ENCODE peak calls at places on chromosome 22, in five cellular contexts. Y is spleen, T is psoas muscle, H is cardiac muscle cell, M is fibroblast of lung. Z is an unnamed sample.
A peak's percentile ranks its signal among the peaks of the same experiment; 100 is the strongest.

GRCh38 chr22:19321757-19322156 is 30.2 kb upstream of the CLTCL1 start:
- DNase-seq in Y (no peak), T (no peak), H (no peak), M (no peak), Z (no peak)

GRCh38 chr22:24067587-24068376 is 56.7 kb downstream of the CABIN1 start:
- DNase-seq in Y (no peak), T (no peak), H (no peak), M (no peak), Z (no peak)

GRCh38 chr22:17780116-17780740 is 6.0 kb upstream of the BID start:
- DNase-seq in Y (no peak), T (peak; percentile 42), H (no peak), M (no peak), Z (no peak)

GRCh38 chr22:47195676-47196492 is 433.4 kb downstream of the TBC1D22A start:
- DNase-seq in Y (peak; percentile 77), T (peak; percentile 42), H (no peak), M (peak; percentile 47), Z (no peak)

GRCh38 chr22:21025266-21025665 is 7.1 kb downstream of the SLC7A4 start:
- DNase-seq in Y (no peak), T (no peak), H (no peak), M (no peak), Z (no peak)

GRCh38 chr22:24803064-24803542 is 2.9 kb upstream of the SGSM1 start:
- DNase-seq in Y (no peak), T (peak; percentile 64), H (peak; percentile 66), M (peak; percentile 29), Z (peak; percentile 73)

GRCh38 chr22:50731811-50732624 is 6.0 kb upstream of the ACR start:
- DNase-seq in Y (peak; percentile 79), T (peak; percentile 53), H (peak; percentile 56), M (peak; percentile 40), Z (peak; percentile 65)

GRCh38 chr22:32904044-32904443 is 102.5 kb downstream of the TIMP3 start:
- DNase-seq in Y (no peak), T (no peak), H (peak; percentile 75), M (peak; percentile 36), Z (peak; percentile 76)

GRCh38 chr22:28978863-28979799 is 82.5 kb downstream of the C22orf31 start:
- DNase-seq in Y (no peak), T (no peak), H (no peak), M (no peak), Z (no peak)

GRCh38 chr22:23098718-23099524 is 28.6 kb downstream of the GNAZ start:
- DNase-seq in Y (no peak), T (peak; percentile 70), H (no peak), M (no peak), Z (no peak)

GRCh38 chr22:28911777-28912669 is 28.7 kb downstream of the ZNRF3 start:
- DNase-seq in Y (no peak), T (no peak), H (no peak), M (peak; percentile 48), Z (no peak)

GRCh38 chr22:23677701-23677995 is 13.2 kb upstream of the RGL4 start:
- DNase-seq in Y (no peak), T (no peak), H (no peak), M (no peak), Z (no peak)

GRCh38 chr22:40855960-40856512 is 403 bp downstream of the ST13 start:
- DNase-seq in Y (peak; percentile 90), T (peak; percentile 77), H (peak; percentile 43), M (peak; percentile 29), Z (peak; percentile 44)

GRCh38 chr22:45445031-45445710 is 31.7 kb downstream of the RIBC2 start:
- DNase-seq in Y (no peak), T (peak; percentile 28), H (peak; percentile 28), M (no peak), Z (no peak)

GRCh38 chr22:40791241-40791640 is 27.9 kb downstream of the SLC25A17 start:
- DNase-seq in Y (no peak), T (no peak), H (no peak), M (no peak), Z (no peak)

GRCh38 chr22:19597399-19597735 is 73.2 kb upstream of the CLDN5 start:
- DNase-seq in Y (peak; percentile 45), T (no peak), H (no peak), M (no peak), Z (no peak)

GRCh38 chr22:41481131-41481830 is 12.4 kb downstream of the ACO2 start:
- DNase-seq in Y (no peak), T (peak; percentile 79), H (no peak), M (peak; percentile 18), Z (no peak)

GRCh38 chr22:17638432-17639237 is at the start of gene BCL2L13:
- DNase-seq in Y (peak; percentile 98), T (peak; percentile 97), H (peak; percentile 96), M (peak; percentile 91), Z (peak; percentile 95)

GRCh38 chr22:20905415-20906386 is 11.5 kb upstream of the CRKL start:
- DNase-seq in Y (no peak), T (no peak), H (no peak), M (no peak), Z (no peak)

GRCh38 chr22:38943181-38943580 is 14.2 kb upstream of the APOBEC3A start:
- DNase-seq in Y (no peak), T (no peak), H (no peak), M (no peak), Z (no peak)

GRCh38 chr22:19063581-19064353 is 58.4 kb downstream of the DGCR2 start:
- DNase-seq in Y (peak; percentile 57), T (no peak), H (no peak), M (no peak), Z (no peak)

GRCh38 chr22:46070215-46070721 is 80.1 kb upstream of the PPARA start:
- DNase-seq in Y (peak; percentile 92), T (peak; percentile 94), H (peak; percentile 16), M (peak; percentile 72), Z (peak; percentile 57)

GRCh38 chr22:46654426-46654825 is 34.2 kb downstream of the GRAMD4 start:
- DNase-seq in Y (no peak), T (no peak), H (no peak), M (no peak), Z (no peak)

GRCh38 chr22:39148727-39149535 is 3.5 kb downstream of the CBX7 start:
- DNase-seq in Y (peak; percentile 88), T (peak; percentile 79), H (no peak), M (no peak), Z (peak; percentile 55)

GRCh38 chr22:21960200-21961126 is 7.8 kb upstream of the PPM1F start:
- DNase-seq in Y (no peak), T (no peak), H (no peak), M (no peak), Z (no peak)

GRCh38 chr22:41062146-41062545 is 30.2 kb upstream of the EP300 start:
- DNase-seq in Y (peak; percentile 18), T (no peak), H (no peak), M (no peak), Z (no peak)

GRCh38 chr22:21569459-21570161 is 2.1 kb downstream of the UBE2L3 start:
- DNase-seq in Y (no peak), T (no peak), H (no peak), M (no peak), Z (no peak)

GRCh38 chr22:41498322-41498721 is 29.4 kb downstream of the ACO2 start:
- DNase-seq in Y (no peak), T (peak; percentile 42), H (no peak), M (no peak), Z (no peak)

GRCh38 chr22:20456722-20457076 is 19.1 kb upstream of the SCARF2 start:
- DNase-seq in Y (peak; percentile 50), T (no peak), H (no peak), M (no peak), Z (no peak)

GRCh38 chr22:31327786-31328544 is 18.2 kb downstream of the PATZ1 start:
- DNase-seq in Y (no peak), T (no peak), H (no peak), M (no peak), Z (no peak)

GRCh38 chr22:17120281-17120680 is 879 bp downstream of the TMEM121B start:
- DNase-seq in Y (peak; percentile 89), T (peak; percentile 82), H (peak; percentile 93), M (peak; percentile 24), Z (no peak)

GRCh38 chr22:21803859-21804258 is 63.6 kb downstream of the MAPK1 start:
- DNase-seq in Y (no peak), T (no peak), H (no peak), M (no peak), Z (no peak)

GRCh38 chr22:21444701-21445436 is 22.3 kb upstream of the TMEM191C start:
- DNase-seq in Y (peak; percentile 69), T (peak; percentile 47), H (no peak), M (no peak), Z (peak; percentile 6)

DNA sequence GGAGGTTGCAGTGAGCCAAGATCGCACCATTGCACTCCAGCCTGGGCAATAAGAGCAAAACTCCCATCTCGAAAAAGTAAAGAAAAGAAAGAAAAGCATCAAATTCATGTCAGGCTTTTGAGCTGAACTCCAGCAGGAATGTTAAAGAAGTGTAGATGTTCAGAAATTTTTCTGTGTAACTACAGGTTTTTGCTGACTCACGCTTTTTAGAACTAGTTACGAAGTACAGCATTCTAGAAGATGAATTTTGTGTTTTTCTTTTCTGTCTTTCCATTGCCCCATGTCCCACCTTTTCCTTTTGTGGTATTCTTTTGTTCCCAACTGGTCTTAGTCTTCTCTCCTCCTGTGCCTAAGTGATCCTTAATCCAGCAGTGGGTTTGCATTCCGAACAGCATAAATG is 56.0 kb upstream of the HORMAD2 start:
- DNase-seq in Y (no peak), T (no peak), H (no peak), M (no peak), Z (no peak)
- H3K36me3 ChIP-seq in Y (peaks cover 75% of the 10 kb centered on the region), T (peaks cover 6% of the 10 kb centered on the region), H (peaks cover 12% of the 10 kb centered on the region), M (peaks cover 24% of the 10 kb centered on the region), Z (peaks cover 35% of the 10 kb centered on the region)

GRCh38 chr22:44026630-44027511 is 2.8 kb downstream of the PARVB start:
- DNase-seq in Y (peak; percentile 95), T (peak; percentile 85), H (no peak), M (peak; percentile 57), Z (no peak)
- H3K4me1 ChIP-seq in Y (peaks cover 96% of the 10 kb centered on the region), T (peaks cover 85% of the 10 kb centered on the region), H (peaks cover 19% of the 10 kb centered on the region), M (peaks cover 2% of the 10 kb centered on the region), Z (no peaks in the 10 kb centered on the region)

DNA sequence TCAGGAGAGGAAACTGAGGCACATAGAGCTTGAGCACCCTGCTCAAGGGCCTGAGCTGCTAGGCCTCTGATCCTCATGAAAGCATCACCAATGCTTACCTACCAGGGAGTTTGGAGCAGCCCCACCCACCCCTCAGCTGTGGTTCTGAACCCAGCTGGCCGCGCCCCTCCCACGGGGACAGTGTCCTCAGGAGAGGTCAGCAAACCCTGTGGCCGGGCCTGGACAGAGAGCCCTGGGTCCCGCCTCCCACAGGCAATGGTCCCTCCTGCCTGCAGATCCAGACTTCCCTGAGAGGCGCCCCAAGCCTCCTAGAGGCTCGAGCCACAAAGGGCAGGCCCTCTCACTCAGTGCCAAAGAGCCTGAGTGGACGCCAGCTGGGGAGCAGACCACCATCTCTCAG is 184.9 kb downstream of the BRD1 start:
- DNase-seq in Y (no peak), T (no peak), H (no peak), M (no peak), Z (no peak)
- H3K9me3 ChIP-seq in Y (no peaks in the 10 kb centered on the region), T (no peaks in the 10 kb centered on the region), H (no peaks in the 10 kb centered on the region), M (no peaks in the 10 kb centered on the region), Z (no peaks in the 10 kb centered on the region)

GRCh38 chr22:37925767-37926166 is 19.7 kb downstream of the MICALL1 start:
- DNase-seq in Y (no peak), T (no peak), H (no peak), M (no peak), Z (no peak)

GRCh38 chr22:37926358-37926757 is 20.3 kb downstream of the MICALL1 start:
- DNase-seq in Y (no peak), T (no peak), H (no peak), M (no peak), Z (no peak)

GRCh38 chr22:37923927-37924326 is 17.8 kb downstream of the MICALL1 start:
- DNase-seq in Y (no peak), T (no peak), H (no peak), M (no peak), Z (no peak)

GRCh38 chr22:37924386-37925065 is 18.4 kb downstream of the MICALL1 start:
- DNase-seq in Y (no peak), T (no peak), H (no peak), M (no peak), Z (no peak)

GRCh38 chr22:37925311-37925710 is 19.2 kb downstream of the MICALL1 start:
- DNase-seq in Y (no peak), T (no peak), H (no peak), M (no peak), Z (no peak)
- H3K36me3 ChIP-seq in Y (peaks cover 27% of the 10 kb centered on the region), T (peaks cover 3% of the 10 kb centered on the region), H (peaks cover 15% of the 10 kb centered on the region), M (peaks cover 30% of the 10 kb centered on the region), Z (peaks cover 14% of the 10 kb centered on the region)

Z was measured in BE2C.